ENCODE peak calls at places on chromosomes 2 and 18, in five cellular contexts. B is tibial nerve, V is heart right ventricle, M is AG04450, K is adrenal gland. Y is an unnamed sample.

GRCh38 chr2:100909571-100909970 is 89.6 kb downstream of the NPAS2 start:
- DNase-seq in B (no peak), V (no peak), M (no peak), K (no peak), Y (no peak)

GRCh38 chr2:150339951-150340350 is 147.5 kb downstream of the RND3 start:
- DNase-seq in B (no peak), V (no peak), M (no peak), K (no peak), Y (no peak)

GRCh38 chr2:13919981-13920382 is 712.5 kb upstream of the LRATD1 start:
- DNase-seq in B (no peak), V (no peak), M (no peak), K (no peak), Y (no peak)

GRCh38 chr2:45612265-45612664 is 1.2 kb upstream of the SRBD1 start:
- DNase-seq in B (no peak), V (no peak), M (no peak), K (no peak), Y (no peak)

GRCh38 chr2:6506311-6507258 is 359.1 kb downstream of the CMPK2 start:
- DNase-seq in B (no peak), V (no peak), M (no peak), K (no peak), Y (peak; percentile 24)

GRCh38 chr2:9388102-9388735 is 35.1 kb downstream of the ITGB1BP1 start:
- DNase-seq in B (no peak), V (no peak), M (no peak), K (no peak), Y (no peak)

GRCh38 chr18:10518595-10519273 is 7.1 kb upstream of the NAPG start:
- DNase-seq in B (peak; percentile 66), V (peak; percentile 69), M (no peak), K (peak; percentile 83), Y (peak; percentile 33)

GRCh38 chr2:164287041-164287440 is 334.2 kb downstream of the GRB14 start:
- DNase-seq in B (no peak), V (no peak), M (no peak), K (no peak), Y (no peak)

GRCh38 chr2:7844414-7844961 is 837.4 kb upstream of the ID2 start:
- DNase-seq in B (no peak), V (no peak), M (no peak), K (no peak), Y (no peak)

GRCh38 chr2:157880927-157881326 is 4.8 kb upstream of the ACVR1 start:
- DNase-seq in B (no peak), V (no peak), M (no peak), K (no peak), Y (no peak)
- H3K27ac ChIP-seq in B (no peak overlapping the region), V (no peak overlapping the region), M (no peak overlapping the region), K (no peak overlapping the region), Y (no peak overlapping the region)

DNA sequence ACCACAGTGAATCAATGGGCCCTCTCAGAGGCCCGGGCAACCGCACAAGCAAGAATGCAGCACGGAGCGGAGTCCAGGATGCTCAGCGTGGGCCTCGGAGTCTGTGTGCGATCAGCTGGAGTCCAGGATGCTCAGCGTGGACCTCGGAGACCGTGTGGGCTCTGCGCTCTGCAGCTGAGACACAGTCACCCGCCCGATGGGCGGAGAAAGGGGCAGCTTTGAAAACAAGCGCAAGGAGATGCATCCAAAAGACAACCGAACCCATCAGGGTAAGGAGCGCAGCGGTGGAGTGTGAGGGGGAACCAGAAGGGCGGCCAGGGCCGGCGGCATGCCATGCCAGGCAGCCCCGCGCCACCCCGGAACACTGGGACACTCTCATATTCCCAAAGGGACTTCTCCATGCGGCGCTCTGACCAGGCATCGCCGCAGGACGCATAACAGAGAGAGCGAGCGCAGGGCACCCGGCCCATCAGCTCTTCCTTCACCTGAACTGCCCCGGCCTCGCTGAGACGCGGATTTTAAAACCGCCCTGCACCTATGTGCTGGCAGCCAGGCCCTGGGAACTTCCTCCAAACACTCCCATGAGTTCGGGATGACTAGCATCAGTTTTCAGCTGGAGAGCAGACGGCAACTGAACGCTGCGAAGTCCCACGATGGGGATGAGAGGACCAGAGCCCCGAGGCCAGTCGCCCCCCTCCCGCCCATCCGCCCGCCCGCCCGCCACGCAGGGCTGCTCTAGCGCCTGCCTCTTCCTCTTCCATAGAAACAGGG is 44.7 kb downstream of the MC5R start:
- DNase-seq in B (no peak), V (no peak), M (no peak), K (no peak), Y (no peak)
- H3K27me3 ChIP-seq in B (no peaks in the 10 kb centered on the region), V (no peaks in the 10 kb centered on the region), M (no peaks in the 10 kb centered on the region), K (peaks cover 18% of the 10 kb centered on the region), Y (peaks cover 5% of the 10 kb centered on the region)

GRCh38 chr18:77106331-77106730 is 26.3 kb downstream of the MBP start:
- DNase-seq in B (no peak), V (no peak), M (no peak), K (no peak), Y (no peak)
- H3K27ac ChIP-seq in B (no peak overlapping the region), V (peak overlapping the region; percentile 93), M (no peak overlapping the region), K (peak overlapping the region; percentile 67), Y (no peak overlapping the region)

GRCh38 chr2:23699526-23699925 is 227.4 kb downstream of the ATAD2B start:
- DNase-seq in B (no peak), V (no peak), M (no peak), K (peak; percentile 45), Y (no peak)
- H3K27me3 ChIP-seq in B (no peaks in the 10 kb centered on the region), V (no peaks in the 10 kb centered on the region), M (no peaks in the 10 kb centered on the region), K (no peaks in the 10 kb centered on the region), Y (no peaks in the 10 kb centered on the region)

GRCh38 chr2:216944733-216945132 is 84.9 kb upstream of the TNP1 start:
- DNase-seq in B (no peak), V (no peak), M (no peak), K (no peak), Y (no peak)
- H3K27ac ChIP-seq in B (no peak overlapping the region), V (no peak overlapping the region), M (no peak overlapping the region), K (no peak overlapping the region), Y (no peak overlapping the region)

GRCh38 chr18:48405971-48406370 is 3.2 kb downstream of the ZBTB7C start:
- DNase-seq in B (no peak), V (no peak), M (no peak), K (no peak), Y (no peak)
- H3K27me3 ChIP-seq in B (no peaks in the 10 kb centered on the region), V (no peaks in the 10 kb centered on the region), M (peaks cover 31% of the 10 kb centered on the region), K (no peaks in the 10 kb centered on the region), Y (peaks cover 35% of the 10 kb centered on the region)

GRCh38 chr2:47870668-47871540 is 35.4 kb downstream of the FBXO11 start:
- DNase-seq in B (no peak), V (no peak), M (no peak), K (no peak), Y (no peak)
- H3K27ac ChIP-seq in B (no peak overlapping the region), V (no peak overlapping the region), M (no peak overlapping the region), K (peak overlapping the region; percentile 6), Y (no peak overlapping the region)

GRCh38 chr2:99569393-99569792 is 79.6 kb upstream of the REV1 start:
- DNase-seq in B (no peak), V (no peak), M (no peak), K (no peak), Y (no peak)

GRCh38 chr2:99562516-99562915 is 72.7 kb upstream of the REV1 start:
- DNase-seq in B (no peak), V (no peak), M (no peak), K (no peak), Y (no peak)

DNA sequence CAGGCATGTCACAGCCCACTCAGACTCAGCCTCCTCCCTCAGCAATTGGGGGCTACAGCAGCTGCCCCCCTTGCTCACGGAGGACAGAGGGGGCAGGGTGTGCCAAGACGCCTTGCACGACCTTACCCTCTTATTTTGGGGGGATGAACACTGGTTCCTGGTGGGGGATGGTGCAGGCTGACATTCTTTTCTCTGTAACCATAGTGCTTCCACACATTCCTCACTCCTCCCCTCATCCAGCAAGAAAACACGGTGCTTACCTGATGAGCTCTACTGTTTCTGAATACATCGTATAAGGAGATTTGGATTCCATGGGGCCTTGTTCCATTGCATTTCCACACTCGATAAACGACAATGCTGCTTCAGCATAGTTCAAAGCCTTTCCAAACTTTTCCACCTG is 75.4 kb upstream of the REV1 start:
- DNase-seq in B (no peak), V (no peak), M (no peak), K (no peak), Y (no peak)
- H3K27me3 ChIP-seq in B (no peaks in the 10 kb centered on the region), V (no peaks in the 10 kb centered on the region), M (no peaks in the 10 kb centered on the region), K (no peaks in the 10 kb centered on the region), Y (no peaks in the 10 kb centered on the region)

DNA sequence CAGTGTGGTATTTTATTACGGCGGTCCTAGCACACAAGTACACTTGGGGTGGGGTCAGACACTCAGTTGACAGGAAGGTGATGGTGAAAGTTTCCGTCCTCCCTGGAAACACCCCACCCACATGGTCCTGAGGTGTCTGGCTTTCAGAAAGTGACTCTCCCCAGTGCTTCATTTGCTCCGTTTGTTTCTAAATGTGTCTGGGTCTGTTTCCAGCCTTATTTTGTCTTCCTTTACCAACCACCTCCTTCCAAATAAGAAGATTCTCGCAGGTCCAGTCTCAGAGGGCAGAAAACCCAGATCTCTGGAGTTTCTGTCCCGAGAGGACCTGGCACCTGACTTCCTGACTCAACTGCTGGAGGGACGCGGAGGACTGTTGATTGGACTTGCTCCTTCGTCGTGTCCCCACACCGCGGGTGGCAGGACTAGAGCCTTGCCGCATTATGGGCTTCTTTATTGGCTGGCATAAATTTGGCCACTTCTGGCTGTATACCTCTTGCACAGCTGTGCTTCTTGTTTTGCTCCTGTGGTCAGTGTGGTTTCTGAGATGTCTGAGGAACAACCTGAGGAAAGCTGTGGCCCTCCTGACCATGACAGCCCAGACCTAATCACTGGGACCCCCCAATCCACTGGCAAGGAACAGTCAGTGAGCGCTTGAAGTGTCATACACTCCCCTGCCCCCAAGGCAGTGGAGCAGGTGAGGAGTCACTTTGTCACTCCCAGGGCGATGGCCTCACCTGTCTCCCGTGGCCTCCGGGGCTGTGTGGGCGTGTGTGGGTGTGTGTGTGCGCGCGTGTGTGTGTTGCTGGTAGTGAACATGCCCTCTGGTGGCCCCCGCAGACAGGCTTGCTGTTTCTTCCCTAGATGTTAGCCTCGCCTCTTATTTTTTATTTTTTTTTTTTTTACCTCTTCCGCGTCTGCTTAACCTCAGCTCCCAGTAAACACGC is 45.6 kb downstream of the MEX3C start:
- DNase-seq in B (no peak), V (no peak), M (no peak), K (no peak), Y (no peak)
- H3K27ac ChIP-seq in B (no peak overlapping the region), V (no peak overlapping the region), M (no peak overlapping the region), K (no peak overlapping the region), Y (no peak overlapping the region)

Y was measured in colonic mucosa.